ENCODE peak calls at places on chromosome 14, in six cellular contexts. D, S, M, I, G and Q are unnamed samples.
A peak's percentile ranks its signal among the peaks of the same experiment; 100 is the strongest.

GRCh38 chr14:75886661-75887348 is 95.0 kb downstream of the TGFB3 start:
- DNase-seq in D (no peak), S (no peak), M (no peak), I (no peak), G (no peak), Q (no peak)

GRCh38 chr14:68986225-68986624 is 7.1 kb upstream of the ACTN1 start:
- DNase-seq in D (no peak), S (no peak), M (no peak), I (no peak), G (no peak), Q (no peak)

GRCh38 chr14:56199976-56200577 is 81.9 kb downstream of the PELI2 start:
- DNase-seq in D (no peak), S (no peak), M (peak; percentile 26), I (no peak), G (no peak), Q (no peak)

GRCh38 chr14:26934151-26934550 is 336.3 kb upstream of the NOVA1 start:
- DNase-seq in D (no peak), S (no peak), M (no peak), I (no peak), G (no peak), Q (no peak)

GRCh38 chr14:75268638-75269550 is 9.7 kb upstream of the FOS start:
- DNase-seq in D (no peak), S (peak; percentile 83), M (no peak), I (no peak), G (no peak), Q (no peak)

GRCh38 chr14:56224179-56224578 is 106.0 kb downstream of the PELI2 start:
- DNase-seq in D (no peak), S (no peak), M (no peak), I (no peak), G (no peak), Q (no peak)

GRCh38 chr14:79585845-79586244 is 625.5 kb downstream of the DIO2 start:
- DNase-seq in D (no peak), S (no peak), M (no peak), I (no peak), G (no peak), Q (no peak)

GRCh38 chr14:85466678-85467077 is 63.3 kb upstream of the FLRT2 start:
- DNase-seq in D (no peak), S (no peak), M (no peak), I (peak; percentile 38), G (no peak), Q (no peak)

GRCh38 chr14:70186826-70187483 is 1.8 kb downstream of the SLC8A3 start:
- DNase-seq in D (no peak), S (peak; percentile 12), M (no peak), I (peak; percentile 19), G (no peak), Q (no peak)

GRCh38 chr14:95043732-95044462 is 113.4 kb downstream of the DICER1 start:
- DNase-seq in D (no peak), S (no peak), M (no peak), I (no peak), G (no peak), Q (no peak)

GRCh38 chr14:71833476-71833875 is 98.8 kb upstream of the RGS6 start:
- DNase-seq in D (no peak), S (no peak), M (no peak), I (no peak), G (no peak), Q (no peak)

GRCh38 chr14:44785096-44785495 is 176.7 kb downstream of the KLHL28 start:
- DNase-seq in D (no peak), S (no peak), M (no peak), I (no peak), G (no peak), Q (no peak)

GRCh38 chr14:105126126-105126969 is 42.2 kb downstream of the JAG2 start:
- DNase-seq in D (no peak), S (no peak), M (no peak), I (no peak), G (no peak), Q (peak; percentile 35)

GRCh38 chr14:52090936-52091335 is 22.1 kb upstream of the NID2 start:
- DNase-seq in D (no peak), S (no peak), M (no peak), I (no peak), G (no peak), Q (no peak)

GRCh38 chr14:67514650-67515385 is 18.3 kb upstream of the PLEKHH1 start:
- DNase-seq in D (peak; percentile 45), S (peak; percentile 53), M (no peak), I (peak; percentile 15), G (peak; percentile 59), Q (no peak)

GRCh38 chr14:56491299-56492285 is 88.0 kb upstream of the TMEM260 start:
- DNase-seq in D (peak; percentile 21), S (peak; percentile 57), M (peak; percentile 11), I (peak; percentile 68), G (peak; percentile 32), Q (peak; percentile 49)

GRCh38 chr14:98580131-98580678 is 691.8 kb downstream of the BCL11B start:
- DNase-seq in D (no peak), S (peak; percentile 35), M (no peak), I (no peak), G (peak; percentile 8), Q (no peak)

GRCh38 chr14:34350903-34351302 is 111.1 kb downstream of the SPTSSA start:
- DNase-seq in D (no peak), S (no peak), M (no peak), I (no peak), G (no peak), Q (no peak)

GRCh38 chr14:34354556-34354955 is 107.5 kb downstream of the SPTSSA start:
- DNase-seq in D (no peak), S (no peak), M (no peak), I (no peak), G (no peak), Q (no peak)

GRCh38 chr14:34359423-34360120 is 102.5 kb downstream of the SPTSSA start:
- DNase-seq in D (no peak), S (peak; percentile 13), M (no peak), I (no peak), G (no peak), Q (no peak)

GRCh38 chr14:34356267-34356660 is 105.8 kb downstream of the SPTSSA start:
- DNase-seq in D (no peak), S (peak; percentile 90), M (no peak), I (no peak), G (no peak), Q (no peak)

DNA sequence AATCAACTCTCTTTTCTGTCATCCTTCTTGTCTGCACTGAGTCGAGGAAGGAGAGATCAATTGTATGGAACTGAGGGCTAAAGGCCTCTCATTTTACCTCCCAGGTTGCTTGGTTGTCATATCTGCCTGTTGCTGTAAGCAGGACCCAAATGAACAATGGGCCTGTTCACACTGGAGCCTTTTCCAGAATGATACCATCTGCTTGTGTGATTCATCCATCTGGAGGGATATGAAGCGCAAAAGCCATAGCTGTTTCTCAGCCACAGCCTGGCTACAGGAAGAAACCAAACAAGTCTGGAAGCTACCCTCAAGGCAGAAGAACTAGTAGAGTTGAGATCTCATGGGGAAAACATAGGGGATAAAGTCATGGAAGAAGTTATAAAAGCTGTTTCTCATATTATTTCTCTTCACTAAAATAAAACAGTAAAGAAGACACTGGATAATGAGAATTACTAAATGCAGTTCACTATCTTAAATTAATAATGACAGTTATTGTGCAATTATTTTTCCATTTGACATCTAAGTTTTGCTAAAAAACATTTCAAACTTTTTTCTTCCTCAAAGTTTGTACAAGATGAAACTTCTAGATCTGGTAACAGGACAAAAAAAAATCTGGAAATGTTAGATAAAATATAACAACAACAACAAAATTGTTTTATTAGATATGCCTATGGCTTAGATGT is 106.3 kb downstream of the SPTSSA start:
- DNase-seq in D (no peak), S (peak; percentile 29), M (no peak), I (peak; percentile 48), G (no peak), Q (peak; percentile 45)
- TF ChIP-seq MYC in D (no peak), S (no peak), M (no peak), I (no peak), G (no peak), Q (no peak)

DNA sequence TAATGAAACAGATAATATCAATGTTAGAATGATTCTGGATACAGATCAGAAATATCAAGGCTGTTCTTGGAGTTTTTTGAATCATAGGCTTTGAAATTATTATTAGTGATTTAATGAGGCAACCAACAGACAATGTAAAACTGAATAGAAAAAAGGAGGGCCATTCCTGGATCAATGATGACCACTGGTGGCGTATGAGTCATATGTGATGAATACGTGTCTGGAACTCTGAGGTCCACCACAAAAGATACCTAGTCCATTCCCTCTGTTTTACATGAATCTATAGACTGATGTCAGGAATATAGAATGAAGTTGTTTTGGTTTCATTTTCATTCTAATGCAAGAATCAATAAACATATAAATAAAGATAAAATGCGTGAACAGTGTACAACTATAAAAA is 78.3 kb upstream of the RTL1 start:
- DNase-seq in D (no peak), S (no peak), M (no peak), I (no peak), G (no peak), Q (no peak)
- TF ChIP-seq MYC in D (no peak), S (no peak), M (no peak), I (no peak), G (no peak), Q (no peak)

GRCh38 chr14:41051801-41052200 is 554.9 kb upstream of the LRFN5 start:
- DNase-seq in D (no peak), S (no peak), M (no peak), I (no peak), G (no peak), Q (no peak)
- TF ChIP-seq MYC in D (no peak), S (no peak), M (no peak), I (no peak), G (no peak), Q (no peak)

DNA sequence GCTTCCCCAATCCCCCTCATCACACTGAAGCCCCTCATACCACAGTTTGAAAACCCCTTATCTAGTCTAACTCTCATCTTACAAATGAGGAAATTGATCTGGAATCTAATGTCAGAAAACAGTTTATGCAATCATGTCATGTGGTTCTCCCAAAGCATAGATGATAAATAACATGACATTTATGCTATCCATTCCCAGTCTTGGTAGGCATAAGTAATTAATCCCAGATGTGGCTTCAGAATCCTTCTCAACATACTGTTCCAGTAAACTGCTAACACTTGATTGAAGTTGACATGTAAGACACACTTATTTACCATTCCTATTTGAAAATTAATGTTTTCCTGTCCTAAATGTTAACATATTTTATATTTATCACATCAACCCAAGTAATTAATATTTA is 168.7 kb downstream of the GALC start:
- DNase-seq in D (no peak), S (no peak), M (no peak), I (no peak), G (no peak), Q (no peak)
- TF ChIP-seq MYC in D (no peak), S (no peak), M (no peak), I (no peak), G (no peak), Q (no peak)